ENCODE peak calls at places on chromosomes 4 and X, in four cellular contexts. D is GM18507, Y is RKO, V is myocyte. I is an unnamed sample.

GRCh38 chr4:113837397-113837796 is 75.9 kb upstream of the CAMK2D start:
- DNase-seq in D (peak), Y (peak), V (peak), I (no peak)

GRCh38 chr4:41204400-41204978 is 9.9 kb downstream of the APBB2 start:
- DNase-seq in D (no peak), Y (peak), V (peak), I (no peak)

GRCh38 chr4:185204238-185204910 is 574 bp upstream of the CFAP97 start:
- DNase-seq in D (no peak), Y (peak), V (no peak), I (no peak)

GRCh38 chr4:140342620-140343019 is 30.8 kb upstream of the SCOC start:
- DNase-seq in D (no peak), Y (no peak), V (no peak), I (no peak)

GRCh38 chrX:65924938-65925507 is 114.9 kb downstream of the VSIG4 start:
- DNase-seq in D (no peak), Y (no peak), V (peak), I (no peak)

GRCh38 chr4:51895816-51896408 is 53.0 kb downstream of the DCUN1D4 start:
- DNase-seq in D (peak), Y (peak), V (peak), I (peak)

GRCh38 chr4:38759077-38759789 is 23.6 kb downstream of the TLR10 start:
- DNase-seq in D (no peak), Y (peak), V (peak), I (peak)

GRCh38 chr4:8185280-8185679 is 13.8 kb upstream of the SH3TC1 start:
- DNase-seq in D (no peak), Y (peak), V (peak), I (no peak)

GRCh38 chr4:157221895-157222763 is 1.6 kb downstream of the GRIA2 start:
- DNase-seq in D (no peak), Y (no peak), V (no peak), I (no peak)

GRCh38 chrX:104430720-104431119 is 135.3 kb upstream of the IL1RAPL2 start:
- DNase-seq in D (no peak), Y (no peak), V (no peak), I (no peak)

GRCh38 chr4:1041147-1041935 is 29.9 kb downstream of the FGFRL1 start:
- DNase-seq in D (no peak), Y (no peak), V (no peak), I (no peak)

GRCh38 chrX:5650904-5651303 is 577.8 kb downstream of the NLGN4X start:
- DNase-seq in D (no peak), Y (no peak), V (no peak), I (no peak)

GRCh38 chrX:33336783-33337182 is 125.4 kb upstream of the DMD start:
- DNase-seq in D (no peak), Y (peak), V (peak), I (no peak)

GRCh38 chr4:143082698-143083097 is 102.0 kb upstream of the USP38 start:
- DNase-seq in D (no peak), Y (no peak), V (no peak), I (no peak)

GRCh38 chr4:147754037-147754445 is 22.2 kb downstream of the ARHGAP10 start:
- DNase-seq in D (no peak), Y (no peak), V (no peak), I (no peak)